ENCODE peak calls at places on chromosomes 6 and 20, in five cellular contexts. One of them, this sample, is unnamed.

GRCh38 chr20:17345321-17345720 is 118.5 kb downstream of the PCSK2 start:
- DNase-seq in activated CD8-positive, alpha-beta memory T cell treated with anti-CD3 and anti-CD28 coated beads for 4 hours: no peak
- DNase-seq in T-helper 17 cell: no peak
- DNase-seq in neural progenitor cell: no peak
- DNase-seq in GM13977: no peak
- DNase-seq in this sample: no peak

GRCh38 chr20:19015890-19016465 is 196.5 kb upstream of the SLC24A3 start:
- DNase-seq in GM13977: no peak
- DNase-seq in activated CD8-positive, alpha-beta memory T cell treated with anti-CD3 and anti-CD28 coated beads for 4 hours: no peak
- DNase-seq in neural progenitor cell: no peak
- DNase-seq in T-helper 17 cell: no peak
- DNase-seq in this sample: no peak

GRCh38 chr20:8602389-8603116 is 466.3 kb upstream of the PLCB4 start:
- DNase-seq in neural progenitor cell: no peak
- DNase-seq in activated CD8-positive, alpha-beta memory T cell treated with anti-CD3 and anti-CD28 coated beads for 4 hours: no peak
- DNase-seq in GM13977: peak
- DNase-seq in T-helper 17 cell: no peak
- DNase-seq in this sample: no peak

GRCh38 chr6:71967436-71967835 is 81.1 kb downstream of the RIMS1 start:
- DNase-seq in GM13977: no peak
- DNase-seq in neural progenitor cell: no peak
- DNase-seq in activated CD8-positive, alpha-beta memory T cell treated with anti-CD3 and anti-CD28 coated beads for 4 hours: no peak
- DNase-seq in T-helper 17 cell: no peak
- DNase-seq in this sample: no peak

GRCh38 chr20:53959849-53960585 is 110.4 kb downstream of the BCAS1 start:
- DNase-seq in neural progenitor cell: no peak
- DNase-seq in T-helper 17 cell: no peak
- DNase-seq in activated CD8-positive, alpha-beta memory T cell treated with anti-CD3 and anti-CD28 coated beads for 4 hours: no peak
- DNase-seq in GM13977: no peak
- DNase-seq in this sample: no peak

GRCh38 chr6:75349262-75349984 is 64.8 kb upstream of the TMEM30A start:
- DNase-seq in neural progenitor cell: peak
- DNase-seq in GM13977: no peak
- DNase-seq in T-helper 17 cell: no peak
- DNase-seq in activated CD8-positive, alpha-beta memory T cell treated with anti-CD3 and anti-CD28 coated beads for 4 hours: no peak
- DNase-seq in this sample: no peak

GRCh38 chr6:94254689-94255088 is 835.3 kb upstream of the EPHA7 start:
- DNase-seq in neural progenitor cell: peak
- DNase-seq in activated CD8-positive, alpha-beta memory T cell treated with anti-CD3 and anti-CD28 coated beads for 4 hours: no peak
- DNase-seq in T-helper 17 cell: no peak
- DNase-seq in GM13977: no peak
- DNase-seq in this sample: no peak

GRCh38 chr6:88609973-88610372 is 353.4 kb downstream of the RNGTT start:
- DNase-seq in GM13977: no peak
- DNase-seq in neural progenitor cell: no peak
- DNase-seq in T-helper 17 cell: no peak
- DNase-seq in activated CD8-positive, alpha-beta memory T cell treated with anti-CD3 and anti-CD28 coated beads for 4 hours: no peak
- DNase-seq in this sample: no peak

GRCh38 chr6:13398421-13398994 is 70.2 kb upstream of the TBC1D7 start:
- DNase-seq in activated CD8-positive, alpha-beta memory T cell treated with anti-CD3 and anti-CD28 coated beads for 4 hours: no peak
- DNase-seq in neural progenitor cell: peak
- DNase-seq in GM13977: no peak
- DNase-seq in T-helper 17 cell: no peak
- DNase-seq in this sample: no peak

GRCh38 chr6:131063028-131063763 is at the start of gene EPB41L2:
- DNase-seq in neural progenitor cell: peak
- DNase-seq in T-helper 17 cell: peak
- DNase-seq in GM13977: peak
- DNase-seq in activated CD8-positive, alpha-beta memory T cell treated with anti-CD3 and anti-CD28 coated beads for 4 hours: peak
- DNase-seq in this sample: peak

GRCh38 chr6:100592929-100593328 is 128.2 kb upstream of the SIM1 start:
- DNase-seq in neural progenitor cell: no peak
- DNase-seq in activated CD8-positive, alpha-beta memory T cell treated with anti-CD3 and anti-CD28 coated beads for 4 hours: no peak
- DNase-seq in T-helper 17 cell: no peak
- DNase-seq in GM13977: no peak
- DNase-seq in this sample: no peak

GRCh38 chr20:11452326-11452725 is 465.4 kb upstream of the BTBD3 start:
- DNase-seq in activated CD8-positive, alpha-beta memory T cell treated with anti-CD3 and anti-CD28 coated beads for 4 hours: no peak
- DNase-seq in T-helper 17 cell: no peak
- DNase-seq in GM13977: no peak
- DNase-seq in neural progenitor cell: no peak
- DNase-seq in this sample: no peak

GRCh38 chr6:128173290-128173689 is 272.4 kb upstream of the THEMIS start:
- DNase-seq in neural progenitor cell: no peak
- DNase-seq in GM13977: no peak
- DNase-seq in T-helper 17 cell: no peak
- DNase-seq in activated CD8-positive, alpha-beta memory T cell treated with anti-CD3 and anti-CD28 coated beads for 4 hours: no peak
- DNase-seq in this sample: no peak

GRCh38 chr6:35411066-35411465 is 41.1 kb upstream of the FANCE start:
- DNase-seq in T-helper 17 cell: no peak
- DNase-seq in neural progenitor cell: no peak
- DNase-seq in GM13977: no peak
- DNase-seq in activated CD8-positive, alpha-beta memory T cell treated with anti-CD3 and anti-CD28 coated beads for 4 hours: no peak
- DNase-seq in this sample: no peak

GRCh38 chr20:13220857-13221297 is at the start of gene ISM1:
- DNase-seq in neural progenitor cell: peak
- DNase-seq in GM13977: peak
- DNase-seq in T-helper 17 cell: peak
- DNase-seq in activated CD8-positive, alpha-beta memory T cell treated with anti-CD3 and anti-CD28 coated beads for 4 hours: peak
- DNase-seq in this sample: no peak

GRCh38 chr6:47134476-47135189 is 92.5 kb upstream of the ADGRF1 start:
- DNase-seq in activated CD8-positive, alpha-beta memory T cell treated with anti-CD3 and anti-CD28 coated beads for 4 hours: no peak
- DNase-seq in GM13977: no peak
- DNase-seq in T-helper 17 cell: no peak
- DNase-seq in neural progenitor cell: no peak
- DNase-seq in this sample: no peak

GRCh38 chr6:87918461-87918941 is 129.1 kb upstream of the SPACA1 start:
- DNase-seq in GM13977: no peak
- DNase-seq in activated CD8-positive, alpha-beta memory T cell treated with anti-CD3 and anti-CD28 coated beads for 4 hours: no peak
- DNase-seq in T-helper 17 cell: no peak
- DNase-seq in neural progenitor cell: no peak
- DNase-seq in this sample: no peak

GRCh38 chr6:10555625-10556309 is 34.6 kb downstream of the GCNT2 start:
- DNase-seq in activated CD8-positive, alpha-beta memory T cell treated with anti-CD3 and anti-CD28 coated beads for 4 hours: no peak
- DNase-seq in T-helper 17 cell: no peak
- DNase-seq in GM13977: no peak
- DNase-seq in neural progenitor cell: peak
- DNase-seq in this sample: no peak

GRCh38 chr6:107509506-107509905 is 19.6 kb downstream of the SOBP start:
- DNase-seq in neural progenitor cell: no peak
- DNase-seq in T-helper 17 cell: no peak
- DNase-seq in GM13977: no peak
- DNase-seq in activated CD8-positive, alpha-beta memory T cell treated with anti-CD3 and anti-CD28 coated beads for 4 hours: no peak
- DNase-seq in this sample: no peak

GRCh38 chr6:30091577-30092381 is 16.2 kb upstream of the RNF39 start:
- DNase-seq in T-helper 17 cell: no peak
- DNase-seq in GM13977: no peak
- DNase-seq in neural progenitor cell: no peak
- DNase-seq in activated CD8-positive, alpha-beta memory T cell treated with anti-CD3 and anti-CD28 coated beads for 4 hours: no peak
- DNase-seq in this sample: no peak

GRCh38 chr20:62832212-62832922 is 15.5 kb downstream of the COL9A3 start:
- DNase-seq in activated CD8-positive, alpha-beta memory T cell treated with anti-CD3 and anti-CD28 coated beads for 4 hours: no peak
- DNase-seq in T-helper 17 cell: no peak
- DNase-seq in neural progenitor cell: no peak
- DNase-seq in GM13977: no peak
- DNase-seq in this sample: no peak

GRCh38 chr6:41547799-41548097 is 1.6 kb downstream of the FOXP4 start:
- DNase-seq in GM13977: no peak
- DNase-seq in T-helper 17 cell: no peak
- DNase-seq in activated CD8-positive, alpha-beta memory T cell treated with anti-CD3 and anti-CD28 coated beads for 4 hours: no peak
- DNase-seq in neural progenitor cell: peak
- DNase-seq in this sample: no peak

GRCh38 chr6:110217255-110217654 is 37.0 kb downstream of the CDC40 start:
- DNase-seq in GM13977: no peak
- DNase-seq in T-helper 17 cell: no peak
- DNase-seq in activated CD8-positive, alpha-beta memory T cell treated with anti-CD3 and anti-CD28 coated beads for 4 hours: no peak
- DNase-seq in neural progenitor cell: no peak
- DNase-seq in this sample: no peak

GRCh38 chr20:54028276-54029011 is 42.0 kb downstream of the BCAS1 start:
- DNase-seq in neural progenitor cell: no peak
- DNase-seq in T-helper 17 cell: no peak
- DNase-seq in activated CD8-positive, alpha-beta memory T cell treated with anti-CD3 and anti-CD28 coated beads for 4 hours: no peak
- DNase-seq in GM13977: no peak
- DNase-seq in this sample: no peak

GRCh38 chr6:27867051-27867940 is 44.9 kb downstream of the OR2B2 start:
- DNase-seq in T-helper 17 cell: peak
- DNase-seq in neural progenitor cell: peak
- DNase-seq in GM13977: peak
- DNase-seq in activated CD8-positive, alpha-beta memory T cell treated with anti-CD3 and anti-CD28 coated beads for 4 hours: no peak
- DNase-seq in this sample: no peak

GRCh38 chr6:116139917-116140316 is 14.0 kb upstream of the COL10A1 start:
- DNase-seq in neural progenitor cell: peak
- DNase-seq in T-helper 17 cell: no peak
- DNase-seq in GM13977: no peak
- DNase-seq in activated CD8-positive, alpha-beta memory T cell treated with anti-CD3 and anti-CD28 coated beads for 4 hours: no peak
- DNase-seq in this sample: no peak

GRCh38 chr6:69901361-69901760 is 35.0 kb downstream of the COL19A1 start:
- DNase-seq in neural progenitor cell: no peak
- DNase-seq in GM13977: no peak
- DNase-seq in T-helper 17 cell: no peak
- DNase-seq in activated CD8-positive, alpha-beta memory T cell treated with anti-CD3 and anti-CD28 coated beads for 4 hours: no peak
- DNase-seq in this sample: no peak

GRCh38 chr20:21411725-21412124 is 14.4 kb upstream of the NKX2-4 start:
- DNase-seq in activated CD8-positive, alpha-beta memory T cell treated with anti-CD3 and anti-CD28 coated beads for 4 hours: no peak
- DNase-seq in T-helper 17 cell: no peak
- DNase-seq in neural progenitor cell: no peak
- DNase-seq in GM13977: no peak
- DNase-seq in this sample: no peak